ENCODE peak calls at places on chromosomes 13 and 19, in six cellular contexts. One of them, this sample, is unnamed.

GRCh38 chr19:1265611-1266115 is 3.5 kb upstream of the CIRBP start:
- DNase-seq in GM23248: peak
- DNase-seq in neural progenitor cell: no peak
- DNase-seq in PC-3: peak
- DNase-seq in MM.1S: no peak
- DNase-seq in SK-N-SH: no peak
- DNase-seq in this sample: no peak

GRCh38 chr13:66700336-66700735 is 529.8 kb downstream of the PCDH9 start:
- DNase-seq in neural progenitor cell: no peak
- DNase-seq in GM23248: no peak
- DNase-seq in MM.1S: no peak
- DNase-seq in SK-N-SH: no peak
- DNase-seq in PC-3: no peak
- DNase-seq in this sample: no peak

GRCh38 chr19:19704836-19705235 is 28.1 kb downstream of the ZNF14 start:
- DNase-seq in neural progenitor cell: no peak
- DNase-seq in SK-N-SH: no peak
- DNase-seq in GM23248: no peak
- DNase-seq in MM.1S: no peak
- DNase-seq in PC-3: no peak
- DNase-seq in this sample: no peak

GRCh38 chr13:27064252-27064995 is 107.2 kb downstream of the USP12 start:
- DNase-seq in GM23248: no peak
- DNase-seq in PC-3: no peak
- DNase-seq in SK-N-SH: no peak
- DNase-seq in MM.1S: no peak
- DNase-seq in neural progenitor cell: no peak
- DNase-seq in this sample: no peak

GRCh38 chr13:104315606-104316005 is 1249.4 kb upstream of the SLC10A2 start:
- DNase-seq in GM23248: peak
- DNase-seq in PC-3: peak
- DNase-seq in SK-N-SH: no peak
- DNase-seq in MM.1S: no peak
- DNase-seq in neural progenitor cell: no peak
- DNase-seq in this sample: peak

GRCh38 chr13:111187879-111188643 is 73.0 kb downstream of the ARHGEF7 start:
- DNase-seq in SK-N-SH: no peak
- DNase-seq in MM.1S: no peak
- DNase-seq in PC-3: peak
- DNase-seq in GM23248: peak
- DNase-seq in neural progenitor cell: no peak
- DNase-seq in this sample: no peak

GRCh38 chr19:15028490-15028889 is 20.8 kb upstream of the CASP14 start:
- DNase-seq in GM23248: no peak
- DNase-seq in neural progenitor cell: no peak
- DNase-seq in SK-N-SH: no peak
- DNase-seq in PC-3: no peak
- DNase-seq in MM.1S: no peak
- DNase-seq in this sample: no peak

GRCh38 chr19:39277598-39277997 is 9.4 kb downstream of the IFNL2 start:
- DNase-seq in SK-N-SH: no peak
- DNase-seq in PC-3: no peak
- DNase-seq in GM23248: peak
- DNase-seq in MM.1S: no peak
- DNase-seq in neural progenitor cell: no peak
- DNase-seq in this sample: no peak

GRCh38 chr19:17933414-17934129 is 757 bp downstream of the CCDC124 start:
- DNase-seq in SK-N-SH: no peak
- DNase-seq in neural progenitor cell: no peak
- DNase-seq in PC-3: peak
- DNase-seq in MM.1S: no peak
- DNase-seq in GM23248: peak
- DNase-seq in this sample: no peak

GRCh38 chr19:41699968-41700323 is 8.5 kb upstream of the CEACAM5 start:
- DNase-seq in PC-3: no peak
- DNase-seq in MM.1S: no peak
- DNase-seq in neural progenitor cell: no peak
- DNase-seq in GM23248: no peak
- DNase-seq in SK-N-SH: no peak
- DNase-seq in this sample: no peak

GRCh38 chr13:26562538-26562890 is 5.0 kb downstream of the WASF3 start:
- DNase-seq in GM23248: peak
- DNase-seq in neural progenitor cell: no peak
- DNase-seq in SK-N-SH: peak
- DNase-seq in PC-3: no peak
- DNase-seq in MM.1S: no peak
- DNase-seq in this sample: no peak

GRCh38 chr19:917323-918151 is at the start of gene KISS1R:
- DNase-seq in GM23248: peak
- DNase-seq in SK-N-SH: peak
- DNase-seq in MM.1S: no peak
- DNase-seq in PC-3: peak
- DNase-seq in neural progenitor cell: peak
- DNase-seq in this sample: no peak

GRCh38 chr13:32530841-32531253 is 7.7 kb downstream of the N4BP2L2 start:
- DNase-seq in PC-3: no peak
- DNase-seq in MM.1S: peak
- DNase-seq in GM23248: peak
- DNase-seq in neural progenitor cell: no peak
- DNase-seq in SK-N-SH: no peak
- DNase-seq in this sample: no peak

GRCh38 chr13:36919833-36920611 is at the start of gene SMAD9:
- DNase-seq in GM23248: peak
- DNase-seq in neural progenitor cell: peak
- DNase-seq in MM.1S: peak
- DNase-seq in PC-3: peak
- DNase-seq in SK-N-SH: peak
- DNase-seq in this sample: peak

GRCh38 chr13:111389621-111390521 is 69.4 kb downstream of the TEX29 start:
- DNase-seq in PC-3: no peak
- DNase-seq in MM.1S: no peak
- DNase-seq in neural progenitor cell: no peak
- DNase-seq in GM23248: no peak
- DNase-seq in SK-N-SH: no peak
- DNase-seq in this sample: no peak

GRCh38 chr13:31029129-31029528 is 96.7 kb downstream of the TEX26 start:
- DNase-seq in PC-3: no peak
- DNase-seq in MM.1S: no peak
- DNase-seq in SK-N-SH: peak
- DNase-seq in neural progenitor cell: no peak
- DNase-seq in GM23248: peak
- DNase-seq in this sample: no peak

GRCh38 chr13:53783466-53783865 is 754.9 kb downstream of the OLFM4 start:
- DNase-seq in neural progenitor cell: no peak
- DNase-seq in PC-3: no peak
- DNase-seq in SK-N-SH: no peak
- DNase-seq in GM23248: no peak
- DNase-seq in MM.1S: no peak
- DNase-seq in this sample: no peak

DNA sequence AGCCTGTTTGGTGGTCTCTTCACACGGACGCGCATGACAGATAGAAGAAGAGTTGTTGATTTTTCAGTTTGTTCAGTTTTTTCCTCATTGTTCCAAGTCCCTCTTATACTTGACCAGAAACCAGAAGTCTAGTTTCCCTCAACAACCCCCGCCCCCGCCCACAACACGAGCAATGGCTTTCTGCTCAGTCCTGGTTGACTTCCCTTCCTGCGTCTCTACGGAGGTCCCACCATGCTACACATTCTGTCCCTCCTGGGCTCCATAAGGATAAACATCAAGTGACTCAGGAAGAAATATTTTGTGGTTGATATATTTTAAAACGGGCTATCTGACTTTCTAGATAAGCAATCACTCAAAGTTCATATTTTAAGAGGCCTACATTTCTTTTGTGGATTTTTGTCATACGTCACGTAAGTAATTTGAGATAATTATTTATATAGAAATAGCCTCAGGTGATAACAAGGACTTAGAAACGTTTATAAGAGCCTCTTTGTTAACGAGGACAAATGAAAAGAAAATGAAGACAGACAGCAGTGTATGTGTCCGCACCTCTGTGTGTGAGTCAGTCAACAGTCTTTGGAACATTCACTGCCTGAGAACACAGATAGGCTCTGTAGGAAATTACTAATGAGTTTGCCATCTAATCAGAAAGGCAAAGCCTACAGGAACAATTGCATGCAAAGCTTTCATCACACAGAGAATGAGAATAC is 214.4 kb downstream of the RAP2A start:
- DNase-seq in GM23248: no peak
- DNase-seq in MM.1S: no peak
- DNase-seq in neural progenitor cell: no peak
- DNase-seq in SK-N-SH: no peak
- DNase-seq in PC-3: no peak
- DNase-seq in this sample: no peak
- TF ChIP-seq EZH2phosphoT487 in GM23248: no peak
- TF ChIP-seq EZH2phosphoT487 in MM.1S: no peak
- TF ChIP-seq EZH2phosphoT487 in neural progenitor cell: no peak
- TF ChIP-seq EZH2phosphoT487 in SK-N-SH: no peak
- TF ChIP-seq EZH2phosphoT487 in PC-3: no peak
- TF ChIP-seq EZH2phosphoT487 in this sample: no peak

DNA sequence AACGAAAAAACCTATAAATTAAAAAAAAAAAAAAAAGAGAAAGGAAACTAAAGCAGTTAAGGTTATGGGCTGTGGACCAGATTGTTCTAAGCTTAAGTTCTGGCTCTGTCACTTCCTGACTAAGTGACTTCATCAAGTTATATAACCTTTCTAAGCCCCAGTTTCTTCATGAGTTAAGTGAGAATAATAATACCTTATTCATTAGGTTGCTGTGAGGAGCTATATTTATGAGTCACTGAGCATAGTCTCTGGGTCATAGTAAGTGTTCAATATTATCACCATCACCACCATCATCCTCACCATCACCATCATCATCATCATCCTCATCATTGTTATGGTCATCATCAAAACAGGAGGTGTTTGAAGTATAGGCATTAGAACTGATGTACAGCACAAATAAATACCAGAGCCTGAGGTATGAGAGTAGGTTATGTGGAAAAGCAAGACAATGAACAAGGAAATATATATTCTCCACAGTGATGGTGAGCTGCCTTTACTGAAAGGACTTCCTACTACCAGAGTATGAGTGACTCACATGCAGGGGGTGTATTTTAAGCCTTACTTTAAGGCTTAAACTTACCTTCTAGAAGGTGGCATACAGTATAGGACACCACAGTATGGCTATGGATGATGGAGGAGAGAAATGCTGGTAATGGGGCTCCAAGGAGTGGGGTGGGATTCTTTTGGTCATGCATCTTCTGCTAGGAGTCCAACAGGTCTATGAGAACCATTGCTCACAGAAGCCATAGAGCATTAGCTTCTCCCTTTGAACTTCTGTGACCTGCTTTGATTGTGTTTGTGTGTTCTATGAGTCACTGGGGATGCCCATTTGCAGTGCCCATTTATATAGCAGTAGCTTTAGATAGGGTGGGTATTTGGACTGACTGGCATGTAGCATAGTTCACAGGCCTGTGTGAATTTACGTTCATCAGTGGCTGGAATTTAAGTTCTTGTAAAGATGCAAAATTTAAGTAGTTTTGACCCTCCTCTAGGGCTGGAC is 104.4 kb downstream of the KLF5 start:
- DNase-seq in PC-3: peak
- DNase-seq in neural progenitor cell: no peak
- DNase-seq in GM23248: peak
- DNase-seq in SK-N-SH: no peak
- DNase-seq in MM.1S: no peak
- DNase-seq in this sample: peak
- H3K9ac ChIP-seq in PC-3: no peak
- H3K9ac ChIP-seq in neural progenitor cell: no peak
- H3K9ac ChIP-seq in GM23248: no peak
- H3K9ac ChIP-seq in SK-N-SH: no peak
- H3K9ac ChIP-seq in MM.1S: no peak
- H3K9ac ChIP-seq in this sample: no peak

DNA sequence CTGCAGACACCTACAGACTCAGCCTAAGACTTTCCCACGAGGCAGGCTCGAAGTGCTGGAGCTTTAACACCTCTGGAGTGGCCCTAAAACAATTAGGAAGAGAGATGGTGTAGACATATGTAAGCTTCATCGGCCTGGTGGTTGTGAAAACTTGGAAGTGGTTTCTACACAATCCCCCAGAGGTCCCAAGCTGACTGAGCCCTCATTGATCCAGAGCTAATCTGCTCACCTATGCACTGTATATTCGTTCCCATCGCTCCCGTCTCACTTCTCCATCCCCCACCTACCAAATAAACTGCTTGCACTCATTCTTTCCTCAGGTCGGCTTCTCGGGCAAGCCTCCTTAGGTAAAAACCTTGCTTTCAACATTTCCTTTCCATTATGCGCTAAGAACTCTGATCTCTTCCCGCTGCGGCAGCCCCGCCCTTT is 767 bp upstream of the ZNF793 start:
- DNase-seq in SK-N-SH: no peak
- DNase-seq in MM.1S: no peak
- DNase-seq in PC-3: no peak
- DNase-seq in neural progenitor cell: no peak
- DNase-seq in GM23248: no peak
- DNase-seq in this sample: no peak
- TF ChIP-seq EZH2phosphoT487 in SK-N-SH: no peak
- TF ChIP-seq EZH2phosphoT487 in MM.1S: no peak
- TF ChIP-seq EZH2phosphoT487 in PC-3: no peak
- TF ChIP-seq EZH2phosphoT487 in neural progenitor cell: no peak
- TF ChIP-seq EZH2phosphoT487 in GM23248: no peak
- TF ChIP-seq EZH2phosphoT487 in this sample: no peak

GRCh38 chr13:52450793-52451116 is 321 bp upstream of the VPS36 start:
- DNase-seq in GM23248: no peak
- DNase-seq in neural progenitor cell: no peak
- DNase-seq in SK-N-SH: no peak
- DNase-seq in MM.1S: no peak
- DNase-seq in PC-3: no peak
- DNase-seq in this sample: no peak
- H3K9ac ChIP-seq in GM23248: peak
- H3K9ac ChIP-seq in neural progenitor cell: no peak
- H3K9ac ChIP-seq in SK-N-SH: no peak
- H3K9ac ChIP-seq in MM.1S: no peak
- H3K9ac ChIP-seq in PC-3: no peak
- H3K9ac ChIP-seq in this sample: peak

DNA sequence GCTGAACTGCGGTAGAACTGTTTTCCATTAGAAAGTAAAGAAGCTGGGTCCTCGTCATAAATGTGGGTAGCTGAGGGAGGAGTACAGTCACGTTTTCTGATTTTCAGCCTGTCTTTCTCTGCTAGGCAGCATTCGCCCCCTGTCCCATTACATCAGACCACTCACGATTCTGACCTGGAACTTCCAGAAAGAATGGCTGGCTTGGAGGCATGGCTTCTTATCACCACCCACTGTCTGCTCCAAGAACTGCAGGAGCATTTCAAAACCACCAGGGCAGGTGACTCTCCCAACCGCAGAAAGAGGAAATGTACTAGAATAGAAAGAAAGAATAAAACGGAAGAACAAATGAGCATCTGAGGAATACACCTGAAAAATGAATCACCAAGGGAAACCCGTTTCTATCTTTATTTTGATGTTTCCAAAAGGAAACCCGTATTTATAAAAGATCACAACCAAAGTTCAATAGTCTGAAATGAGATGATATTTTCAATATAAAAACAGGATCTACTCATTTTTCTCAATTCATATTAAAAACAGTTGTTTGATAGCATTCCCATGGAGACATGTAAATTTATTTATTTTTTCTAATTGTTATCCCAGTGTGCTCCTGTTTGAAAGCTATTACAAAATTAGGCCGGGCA is 22.1 kb upstream of the POMP start:
- DNase-seq in GM23248: peak
- DNase-seq in MM.1S: peak
- DNase-seq in neural progenitor cell: peak
- DNase-seq in SK-N-SH: peak
- DNase-seq in PC-3: peak
- DNase-seq in this sample: peak
- TF ChIP-seq EZH2phosphoT487 in GM23248: no peak
- TF ChIP-seq EZH2phosphoT487 in MM.1S: no peak
- TF ChIP-seq EZH2phosphoT487 in neural progenitor cell: no peak
- TF ChIP-seq EZH2phosphoT487 in SK-N-SH: no peak
- TF ChIP-seq EZH2phosphoT487 in PC-3: no peak
- TF ChIP-seq EZH2phosphoT487 in this sample: no peak

This sample was measured in HCT116.